ENCODE peak calls at places on chromosomes 2 and 18, in six cellular contexts. O is NCI-H2081; Y is NCI-H1436; S is activated CD4-positive, alpha-beta T cell treated with anti-CD3 and anti-CD28 coated beads for 24 hours; W is left kidney; B is hypothalamus. I is an unnamed sample.
A peak's percentile ranks its signal among the peaks of the same experiment; 100 is the strongest.

GRCh38 chr2:231987088-231987788 is 25.7 kb downstream of the DIS3L2 start:
- DNase-seq in S (no peak), W (peak; percentile 21), O (no peak), B (no peak), Y (no peak), I (no peak)

GRCh38 chr2:190537765-190538164 is 3.2 kb upstream of the NEMP2 start:
- DNase-seq in W (no peak), S (no peak), Y (no peak), O (no peak), B (no peak), I (no peak)

GRCh38 chr2:218992703-218993344 is 398 bp downstream of the CRYBA2 start:
- DNase-seq in W (peak; percentile 45), Y (no peak), B (no peak), S (no peak), O (peak; percentile 35), I (no peak)

GRCh38 chr2:86216577-86217555 is 17.6 kb downstream of the MRPL35 start:
- DNase-seq in Y (no peak), S (no peak), B (no peak), O (no peak), W (no peak), I (peak; percentile 65)

GRCh38 chr2:234031207-234031606 is 19.3 kb upstream of the SPP2 start:
- DNase-seq in O (no peak), S (no peak), W (no peak), Y (no peak), B (no peak), I (no peak)

GRCh38 chr18:21468514-21469164 is 131.9 kb downstream of the ESCO1 start:
- DNase-seq in B (no peak), O (no peak), S (no peak), W (no peak), Y (no peak), I (no peak)

GRCh38 chr18:75253784-75254183 is 43.2 kb downstream of the TSHZ1 start:
- DNase-seq in S (no peak), W (no peak), Y (no peak), O (no peak), B (no peak), I (no peak)

GRCh38 chr2:169452080-169452479 is 27.2 kb upstream of the BBS5 start:
- DNase-seq in S (no peak), Y (peak; percentile 56), O (peak; percentile 72), W (peak; percentile 54), B (no peak), I (peak; percentile 67)

GRCh38 chr18:50338676-50339075 is 36.2 kb upstream of the SKA1 start:
- DNase-seq in Y (no peak), S (no peak), W (no peak), B (no peak), O (no peak), I (no peak)